ENCODE peak calls at places on chromosomes 4 and X, in four cellular contexts. Q is iPS DF 6.9; E is stimulated activated CD4-positive, alpha-beta T cell treated with anti-CD3 and anti-CD28 coated beads, Interleukin-15, amount 100 ng/mL, for 1 hour; T is astrocyte of the hippocampus. F is an unnamed sample.

GRCh38 chrX:53895270-53895669 is 149.0 kb downstream of the PHF8 start:
- DNase-seq in Q (no peak), E (no peak), T (no peak), F (no peak)

GRCh38 chrX:131746491-131746968 is 202.7 kb downstream of the OR13H1 start:
- DNase-seq in Q (no peak), E (no peak), T (peak), F (no peak)

GRCh38 chrX:72254835-72255234 is 16.0 kb upstream of the ERCC6L start:
- DNase-seq in Q (no peak), E (no peak), T (no peak), F (no peak)

GRCh38 chrX:115690554-115691216 is 129.7 kb downstream of the PLS3 start:
- DNase-seq in Q (no peak), E (no peak), T (peak), F (no peak)

GRCh38 chr4:48102303-48102702 is 31.7 kb downstream of the TXK start:
- DNase-seq in Q (no peak), E (no peak), T (no peak), F (no peak)

GRCh38 chr4:143337600-143338287 is 1.1 kb downstream of the GAB1 start:
- DNase-seq in Q (no peak), E (no peak), T (peak), F (no peak)

GRCh38 chr4:44845309-44845708 is 119.0 kb upstream of the GNPDA2 start:
- DNase-seq in Q (no peak), E (no peak), T (no peak), F (no peak)

GRCh38 chrX:74523870-74524735 is 90.3 kb downstream of the RLIM start:
- DNase-seq in Q (no peak), E (no peak), T (no peak), F (no peak)

GRCh38 chr4:138576684-138577083 is 334.5 kb upstream of the SLC7A11 start:
- DNase-seq in Q (peak), E (no peak), T (peak), F (no peak)

GRCh38 chr4:133720001-133720400 is 481.6 kb downstream of the PABPC4L start:
- DNase-seq in Q (no peak), E (no peak), T (no peak), F (no peak)

GRCh38 chr4:7646384-7647061 is 211.8 kb upstream of the PSAPL1 start:
- DNase-seq in Q (no peak), E (no peak), T (no peak), F (peak)

GRCh38 chr4:66475596-66475995 is 805.3 kb upstream of the EPHA5 start:
- DNase-seq in Q (no peak), E (no peak), T (no peak), F (no peak)

GRCh38 chr4:108901271-108901670 is 138.4 kb upstream of the ETNPPL start:
- DNase-seq in Q (no peak), E (no peak), T (peak), F (no peak)

GRCh38 chr4:138761638-138762205 is 253.9 kb upstream of the NOCT start:
- DNase-seq in Q (no peak), E (no peak), T (no peak), F (no peak)

GRCh38 chr4:7291372-7292135 is 99.2 kb downstream of the SORCS2 start:
- DNase-seq in Q (no peak), E (no peak), T (peak), F (no peak)